ENCODE peak calls at places on chromosome 19, in four cellular contexts. K, I, X and Q are unnamed samples.

GRCh38 chr19:1907563-1908363 is 2.6 kb downstream of the ADAT3 start:
- DNase-seq in K (no peak), I (no peak), X (no peak), Q (no peak)

GRCh38 chr19:45767881-45768643 is 990 bp downstream of the SIX5 start:
- DNase-seq in K (peak; percentile 62), I (no peak), X (peak; percentile 84), Q (peak; percentile 77)

GRCh38 chr19:45498411-45499195 is at the start of gene PPM1N:
- DNase-seq in K (no peak), I (no peak), X (peak; percentile 73), Q (peak; percentile 86)

GRCh38 chr19:13100031-13100588 is 2.5 kb downstream of the LYL1 start:
- DNase-seq in K (no peak), I (no peak), X (no peak), Q (peak; percentile 85)

GRCh38 chr19:12763100-12763499 is 11.5 kb downstream of the BEST2 start:
- DNase-seq in K (peak; percentile 72), I (no peak), X (no peak), Q (no peak)

GRCh38 chr19:11418518-11419506 is at the start of gene RGL3:
- DNase-seq in K (peak; percentile 19), I (no peak), X (peak; percentile 33), Q (no peak)

GRCh38 chr19:13621413-13621812 is 115.1 kb upstream of the CACNA1A start:
- DNase-seq in K (no peak), I (peak; percentile 67), X (peak; percentile 98), Q (no peak)

GRCh38 chr19:10295305-10295846 is 5.6 kb downstream of the ICAM5 start:
- DNase-seq in K (no peak), I (no peak), X (peak; percentile 37), Q (peak; percentile 80)

GRCh38 chr19:3661284-3662238 is 35.0 kb upstream of the CACTIN start:
- DNase-seq in K (no peak), I (no peak), X (no peak), Q (no peak)

GRCh38 chr19:6833166-6833790 is 54.1 kb upstream of the ADGRE1 start:
- DNase-seq in K (no peak), I (no peak), X (no peak), Q (no peak)

GRCh38 chr19:15495151-15495550 is 13.2 kb upstream of the CYP4F22 start:
- DNase-seq in K (no peak), I (no peak), X (no peak), Q (no peak)

GRCh38 chr19:33345163-33345562 is 28.3 kb upstream of the CEBPG start:
- DNase-seq in K (no peak), I (no peak), X (no peak), Q (no peak)

GRCh38 chr19:1848399-1849131 is at the start of gene REXO1:
- DNase-seq in K (peak; percentile 96), I (peak; percentile 81), X (peak; percentile 97), Q (peak; percentile 97)

GRCh38 chr19:39065928-39066327 is 18.2 kb upstream of the ACP7 start:
- DNase-seq in K (no peak), I (no peak), X (no peak), Q (no peak)

GRCh38 chr19:45357445-45357783 is 13.0 kb downstream of the ERCC2 start:
- DNase-seq in K (no peak), I (no peak), X (no peak), Q (no peak)

GRCh38 chr19:11018179-11018578 is 57.3 kb downstream of the SMARCA4 start:
- DNase-seq in K (no peak), I (no peak), X (no peak), Q (no peak)

GRCh38 chr19:46834984-46835383 is 15.7 kb downstream of the AP2S1 start:
- DNase-seq in K (no peak), I (no peak), X (no peak), Q (no peak)

GRCh38 chr19:48511321-48511731 is 309 bp downstream of the LMTK3 start:
- DNase-seq in K (no peak), I (no peak), X (no peak), Q (no peak)

GRCh38 chr19:38209671-38210457 is 14.2 kb downstream of the DPF1 start:
- DNase-seq in K (peak; percentile 75), I (no peak), X (peak; percentile 79), Q (no peak)

GRCh38 chr19:17988161-17988560 is 19.8 kb upstream of the ARRDC2 start:
- DNase-seq in K (no peak), I (no peak), X (no peak), Q (no peak)

GRCh38 chr19:5628919-5629481 is 6.1 kb downstream of the SAFB start:
- DNase-seq in K (no peak), I (no peak), X (no peak), Q (no peak)

GRCh38 chr19:48391100-48392005 is at the start of gene KDELR1:
- DNase-seq in K (peak; percentile 78), I (no peak), X (peak; percentile 88), Q (peak; percentile 81)

GRCh38 chr19:15107056-15108010 is at the start of gene SYDE1:
- DNase-seq in K (peak; percentile 68), I (no peak), X (peak; percentile 86), Q (no peak)

GRCh38 chr19:47765522-47766358 is 12.8 kb upstream of the SELENOW start:
- DNase-seq in K (peak; percentile 57), I (no peak), X (peak; percentile 78), Q (no peak)

GRCh38 chr19:55781112-55781511 is 12.2 kb downstream of the RFPL4AL1 start:
- DNase-seq in K (no peak), I (no peak), X (no peak), Q (no peak)

GRCh38 chr19:55778331-55778730 is 9.4 kb downstream of the RFPL4AL1 start:
- DNase-seq in K (no peak), I (no peak), X (no peak), Q (no peak)

GRCh38 chr19:55777528-55777927 is 8.6 kb downstream of the RFPL4AL1 start:
- DNase-seq in K (no peak), I (no peak), X (no peak), Q (no peak)
- TF ChIP-seq CTCF in K (no peak), I (no peak), X (no peak), Q (peak; percentile 78)

GRCh38 chr19:7962644-7963268 is 19.3 kb upstream of the TIMM44 start:
- DNase-seq in K (no peak), I (no peak), X (no peak), Q (no peak)
- TF ChIP-seq CTCF in K (no peak), I (no peak), X (no peak), Q (no peak)

GRCh38 chr19:54674021-54674617 is 11.3 kb downstream of the LILRB4 start:
- DNase-seq in K (no peak), I (no peak), X (peak; percentile 20), Q (no peak)
- TF ChIP-seq CTCF in K (peak; percentile 55), I (peak; percentile 34), X (peak; percentile 57), Q (peak; percentile 84)

GRCh38 chr19:35903550-35904179 is 1.3 kb downstream of the HCST start:
- DNase-seq in K (peak; percentile 72), I (no peak), X (peak; percentile 88), Q (peak; percentile 90)
- TF ChIP-seq CTCF in K (no peak), I (no peak), X (no peak), Q (no peak)

DNA sequence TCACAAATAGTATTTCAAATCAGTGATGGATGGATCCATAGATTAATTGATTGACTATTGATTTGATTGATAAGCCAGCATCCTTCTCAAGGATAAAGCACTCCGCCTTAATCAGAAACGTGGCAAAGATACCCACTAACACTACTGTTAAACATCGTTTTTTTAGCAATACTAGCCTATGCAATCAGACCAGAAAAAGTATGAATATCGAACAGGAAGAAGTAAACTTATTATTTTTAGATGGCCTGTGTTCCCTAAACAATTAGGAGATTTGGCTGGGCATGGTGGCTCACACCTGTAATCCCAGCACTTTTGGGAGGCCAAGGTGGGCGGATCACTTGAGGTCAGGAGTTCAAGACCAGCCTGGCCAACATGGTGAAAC is 49.5 kb downstream of the MYH14 start:
- DNase-seq in K (no peak), I (no peak), X (no peak), Q (no peak)
- TF ChIP-seq CTCF in K (no peak), I (no peak), X (no peak), Q (no peak)

GRCh38 chr19:19110410-19111137 is 27.7 kb downstream of the TMEM161A start:
- DNase-seq in K (no peak), I (no peak), X (peak; percentile 19), Q (peak; percentile 44)
- TF ChIP-seq CTCF in K (peak; percentile 37), I (peak; percentile 38), X (peak; percentile 14), Q (peak; percentile 17)

DNA sequence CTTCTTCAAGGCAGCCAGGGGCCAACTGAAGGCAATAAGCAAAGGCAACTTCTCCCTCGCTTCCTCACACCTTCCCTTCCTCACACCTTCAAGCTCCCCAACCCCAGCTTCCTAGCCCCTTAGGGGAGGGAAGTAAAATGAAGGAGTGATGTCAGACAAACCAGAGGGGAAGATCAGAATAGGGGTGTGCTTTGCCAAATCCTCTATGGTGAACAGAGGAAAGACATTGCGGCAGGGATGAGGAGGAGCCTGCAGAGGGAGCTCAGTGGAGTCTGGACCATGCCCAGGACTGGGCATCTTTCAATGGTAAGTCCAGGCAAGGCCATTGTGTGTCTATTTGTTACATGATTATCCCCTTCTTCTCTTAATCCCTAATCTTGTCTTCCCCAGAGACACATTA is 164.0 kb downstream of the TSHZ3 start:
- DNase-seq in K (no peak), I (no peak), X (peak; percentile 11), Q (no peak)
- TF ChIP-seq CTCF in K (no peak), I (no peak), X (no peak), Q (no peak)